ENCODE peak calls at places on chromosome 21, in eight cellular contexts. T is stimulated activated CD8-positive, alpha-beta memory T cell treated with anti-CD3 and anti-CD28 coated beads, Interleukin-7, amount 100 ng/mL, for 24 hours; R is bronchial epithelial cell; N is head of caudate nucleus; W is endothelial cell of umbilical vein; B is GOT3; M is HuH-7.5; X is T-helper 9 cell. E is an unnamed sample.

GRCh38 chr21:26093094-26093493 is 77.5 kb downstream of the APP start:
- DNase-seq in M (no peak), T (no peak), X (no peak), N (no peak), W (no peak), R (peak), B (no peak), E (no peak)

GRCh38 chr21:42147386-42148020 is 71.4 kb upstream of the ABCG1 start:
- DNase-seq in R (no peak), X (no peak), T (no peak), B (no peak), M (no peak), N (no peak), W (no peak), E (no peak)

GRCh38 chr21:42536601-42537000 is 22.9 kb downstream of the SLC37A1 start:
- DNase-seq in R (no peak), T (no peak), M (no peak), W (no peak), X (no peak), N (no peak), B (no peak), E (no peak)

GRCh38 chr21:29821230-29821629 is 118.6 kb downstream of the GRIK1 start:
- DNase-seq in R (no peak), N (no peak), M (no peak), B (no peak), W (no peak), T (no peak), X (no peak), E (no peak)

GRCh38 chr21:44294391-44295162 is 5.3 kb upstream of the PFKL start:
- DNase-seq in T (no peak), W (no peak), M (no peak), X (no peak), R (no peak), B (no peak), N (peak), E (no peak)

GRCh38 chr21:27649323-27649722 is 682.4 kb upstream of the ADAMTS5 start:
- DNase-seq in N (no peak), T (no peak), M (no peak), B (no peak), X (no peak), R (peak), W (peak), E (peak)

GRCh38 chr21:37829447-37829846 is 86.8 kb downstream of the KCNJ6 start:
- DNase-seq in M (no peak), W (no peak), X (no peak), T (no peak), R (peak), B (no peak), N (no peak), E (no peak)

GRCh38 chr21:46122241-46122671 is 24.3 kb downstream of the COL6A2 start:
- DNase-seq in N (no peak), T (no peak), X (no peak), B (no peak), R (peak), M (no peak), W (no peak), E (no peak)

GRCh38 chr21:29293495-29293894 is 5.2 kb upstream of the BACH1 start:
- DNase-seq in M (no peak), W (no peak), R (no peak), X (no peak), N (no peak), T (no peak), B (no peak), E (no peak)

GRCh38 chr21:24197956-24198355 is 1409.3 kb downstream of the MRPL39 start:
- DNase-seq in B (no peak), N (no peak), M (no peak), W (no peak), T (no peak), X (no peak), R (no peak), E (no peak)

GRCh38 chr21:38293765-38294164 is 37.0 kb downstream of the KCNJ15 start:
- DNase-seq in N (no peak), W (no peak), T (no peak), B (no peak), M (no peak), X (no peak), R (no peak), E (no peak)

E was measured in pulmonary artery endothelial cell.